ENCODE peak calls at places on chromosome 2, in six cellular contexts. K is fibroblast of villous mesenchyme, A is NCI-H1417, R is left cardiac atrium, Z is heart right ventricle, O is occipital lobe. W is an unnamed sample.

GRCh38 chr2:144572977-144573376 is 53.1 kb upstream of the ZEB2 start:
- DNase-seq in O (no peak), R (no peak), A (no peak), Z (no peak), K (no peak), W (peak)

GRCh38 chr2:32931945-32932709 is 14.6 kb upstream of the LTBP1 start:
- DNase-seq in K (no peak), Z (no peak), O (no peak), R (no peak), A (no peak), W (no peak)

GRCh38 chr2:167771628-167772027 is 475.8 kb downstream of the STK39 start:
- DNase-seq in O (no peak), R (no peak), Z (no peak), A (no peak), K (no peak), W (no peak)

GRCh38 chr2:102975996-102976636 is 214.3 kb downstream of the TMEM182 start:
- DNase-seq in R (no peak), Z (no peak), A (peak), K (no peak), O (peak), W (no peak)

GRCh38 chr2:47015730-47016129 is 100.1 kb upstream of the MCFD2 start:
- DNase-seq in R (no peak), Z (no peak), K (no peak), O (no peak), A (no peak), W (no peak)

GRCh38 chr2:129766594-129766993 is 212.9 kb upstream of the RAB6C start:
- DNase-seq in A (no peak), R (no peak), Z (no peak), O (no peak), K (no peak), W (no peak)

GRCh38 chr2:215218587-215219577 is 80.5 kb upstream of the ABCA12 start:
- DNase-seq in O (no peak), A (peak), R (no peak), Z (no peak), K (peak), W (no peak)

GRCh38 chr2:24797644-24798043 is 4.4 kb downstream of the CENPO start:
- DNase-seq in K (no peak), R (no peak), O (no peak), Z (no peak), A (no peak), W (no peak)

GRCh38 chr2:157603203-157603602 is 25.5 kb downstream of the ACVR1C start:
- DNase-seq in A (no peak), K (no peak), O (no peak), R (no peak), Z (no peak), W (no peak)

GRCh38 chr2:230687498-230687897 is 25.1 kb upstream of the CAB39 start:
- DNase-seq in A (no peak), R (no peak), Z (no peak), K (peak), O (no peak), W (no peak)

GRCh38 chr2:8135051-8135675 is 546.7 kb upstream of the ID2 start:
- DNase-seq in A (no peak), K (no peak), O (no peak), R (peak), Z (peak), W (no peak)

GRCh38 chr2:235493402-235493774 is 455 bp upstream of the AGAP1 start:
- DNase-seq in R (no peak), A (no peak), K (peak), Z (no peak), O (no peak), W (no peak)

GRCh38 chr2:19714926-19715325 is 186.9 kb downstream of the TTC32 start:
- DNase-seq in O (no peak), R (no peak), A (no peak), Z (no peak), K (no peak), W (no peak)

GRCh38 chr2:136281281-136282117 is 163.6 kb upstream of the CXCR4 start:
- DNase-seq in K (no peak), O (no peak), Z (no peak), R (no peak), A (no peak), W (peak)

GRCh38 chr2:233844836-233845235 is 9.5 kb downstream of the HJURP start:
- DNase-seq in R (no peak), A (no peak), Z (no peak), K (no peak), O (no peak), W (no peak)

GRCh38 chr2:102915128-102915527 is 153.3 kb downstream of the TMEM182 start:
- DNase-seq in A (no peak), Z (no peak), O (no peak), R (no peak), K (no peak), W (no peak)

GRCh38 chr2:32663864-32664263 is 36.0 kb downstream of the TTC27 start:
- DNase-seq in R (no peak), O (no peak), A (no peak), Z (no peak), K (no peak), W (no peak)

GRCh38 chr2:47127862-47128543 is 27.1 kb downstream of the STPG4 start:
- DNase-seq in K (no peak), Z (no peak), R (no peak), O (no peak), A (no peak), W (no peak)

GRCh38 chr2:16075045-16076012 is 135.0 kb downstream of the MYCN start:
- DNase-seq in K (no peak), O (no peak), R (no peak), Z (no peak), A (no peak), W (no peak)

GRCh38 chr2:233120459-233120858 is 60.3 kb downstream of the INPP5D start:
- DNase-seq in A (no peak), R (no peak), O (no peak), Z (no peak), K (no peak), W (no peak)

GRCh38 chr2:236568068-236568921 is 1.3 kb upstream of the ACKR3 start:
- DNase-seq in K (no peak), A (no peak), O (no peak), R (peak), Z (peak), W (peak)

GRCh38 chr2:67641302-67641701 is 244.2 kb downstream of the ETAA1 start:
- DNase-seq in R (no peak), K (peak), A (no peak), Z (no peak), O (no peak), W (no peak)

GRCh38 chr2:233699424-233700027 is 6.8 kb downstream of the UGT1A6 start:
- DNase-seq in R (no peak), Z (no peak), O (no peak), K (no peak), A (no peak), W (no peak)